ENCODE peak calls at places on chromosomes 13 and 19, in seven cellular contexts. A is activated gamma-delta T cell treated with Interleukin-2 at 50 U/mL for 16 hours; W is RWPE1; Z is T-cell; K is psoas muscle; O is ELR; P is stimulated activated CD4-positive, alpha-beta T cell treated with anti-CD3 and anti-CD28 coated beads, Interleukin-15, amount 100 ng/mL, for 24 hours. F is an unnamed sample.

GRCh38 chr19:54179921-54180452 is 7.0 kb upstream of the TMC4 start:
- DNase-seq in A (no peak), Z (no peak), O (peak), P (no peak), W (no peak), K (no peak), F (no peak)

GRCh38 chr19:29499921-29500590 is 25.7 kb upstream of the VSTM2B start:
- DNase-seq in P (no peak), K (no peak), W (no peak), A (no peak), Z (no peak), O (no peak), F (no peak)

GRCh38 chr13:107845911-107846310 is 369.4 kb downstream of the LIG4 start:
- DNase-seq in P (no peak), W (no peak), K (no peak), O (no peak), A (no peak), Z (no peak), F (no peak)

GRCh38 chr19:44890366-44891015 is 563 bp upstream of the TOMM40 start:
- DNase-seq in Z (no peak), A (no peak), K (no peak), O (peak), P (no peak), W (peak), F (peak)

GRCh38 chr19:12064266-12065099 is at the start of gene ZNF844:
- DNase-seq in W (peak), A (peak), Z (peak), K (peak), O (peak), P (peak), F (peak)

GRCh38 chr13:95185311-95185710 is 115.9 kb downstream of the ABCC4 start:
- DNase-seq in P (no peak), A (no peak), Z (no peak), O (no peak), K (no peak), W (peak), F (no peak)

GRCh38 chr13:48532146-48532472 is 771 bp downstream of the RCBTB2 start:
- DNase-seq in K (no peak), P (no peak), Z (no peak), W (no peak), A (no peak), O (peak), F (no peak)

GRCh38 chr13:38641164-38641948 is 45.5 kb upstream of the FREM2 start:
- DNase-seq in K (no peak), W (no peak), O (peak), P (no peak), A (no peak), Z (no peak), F (no peak)